ENCODE peak calls at places on chromosomes 7 and 10, in eight cellular contexts. D is mammary epithelial cell, K is transverse colon, R is spleen, U is pancreas, M is tibial artery, S is right lobe of liver, Z is esophagus squamous epithelium. C is an unnamed sample.

GRCh38 chr10:49748006-49748405 is 14.1 kb downstream of the OGDHL start:
- DNase-seq in D (no peak), K (no peak), R (peak; percentile 54), U (no peak), M (no peak), S (no peak), Z (no peak), C (no peak)

GRCh38 chr7:14767716-14768425 is 134.7 kb downstream of the DGKB start:
- DNase-seq in D (no peak), K (no peak), R (no peak), U (no peak), M (no peak), S (no peak), Z (no peak), C (no peak)

GRCh38 chr7:82362129-82362528 is 81.4 kb downstream of the CACNA2D1 start:
- DNase-seq in D (peak; percentile 38), K (no peak), R (no peak), U (no peak), M (no peak), S (no peak), Z (no peak), C (no peak)

GRCh38 chr10:8721641-8722040 is 667.2 kb downstream of the GATA3 start:
- DNase-seq in D (peak; percentile 27), K (no peak), R (no peak), U (no peak), M (no peak), S (no peak), Z (no peak), C (no peak)

GRCh38 chr7:140391634-140392033 is 6.7 kb downstream of the SLC37A3 start:
- DNase-seq in D (no peak), K (no peak), R (no peak), U (no peak), M (no peak), S (no peak), Z (no peak), C (no peak)

GRCh38 chr7:136528329-136528728 is 340.1 kb upstream of the CHRM2 start:
- DNase-seq in D (peak; percentile 26), K (no peak), R (no peak), U (no peak), M (no peak), S (no peak), Z (no peak), C (no peak)

GRCh38 chr7:143259765-143260164 is 3.5 kb upstream of the GSTK1 start:
- DNase-seq in D (peak; percentile 73), K (no peak), R (no peak), U (no peak), M (no peak), S (no peak), Z (no peak), C (no peak)

GRCh38 chr10:109205929-109206585 is 717.3 kb downstream of the XPNPEP1 start:
- DNase-seq in D (peak; percentile 81), K (no peak), R (no peak), U (no peak), M (no peak), S (no peak), Z (no peak), C (no peak)

GRCh38 chr10:119423510-119423874 is 119.0 kb downstream of the RGS10 start:
- DNase-seq in D (no peak), K (no peak), R (no peak), U (no peak), M (no peak), S (peak; percentile 8), Z (no peak), C (no peak)

GRCh38 chr10:73866621-73867020 is 7.7 kb downstream of the CAMK2G start:
- DNase-seq in D (no peak), K (no peak), R (no peak), U (no peak), M (no peak), S (no peak), Z (no peak), C (peak; percentile 86)

GRCh38 chr10:73865459-73866442 is 8.6 kb downstream of the CAMK2G start:
- DNase-seq in D (no peak), K (peak; percentile 61), R (peak; percentile 94), U (no peak), M (no peak), S (peak; percentile 59), Z (peak; percentile 44), C (no peak)

GRCh38 chr10:73868655-73869195 is 5.6 kb downstream of the CAMK2G start:
- DNase-seq in D (no peak), K (no peak), R (no peak), U (no peak), M (no peak), S (no peak), Z (no peak), C (peak; percentile 34)

GRCh38 chr10:73867871-73868631 is 6.3 kb downstream of the CAMK2G start:
- DNase-seq in D (no peak), K (no peak), R (no peak), U (no peak), M (no peak), S (no peak), Z (no peak), C (no peak)

DNA sequence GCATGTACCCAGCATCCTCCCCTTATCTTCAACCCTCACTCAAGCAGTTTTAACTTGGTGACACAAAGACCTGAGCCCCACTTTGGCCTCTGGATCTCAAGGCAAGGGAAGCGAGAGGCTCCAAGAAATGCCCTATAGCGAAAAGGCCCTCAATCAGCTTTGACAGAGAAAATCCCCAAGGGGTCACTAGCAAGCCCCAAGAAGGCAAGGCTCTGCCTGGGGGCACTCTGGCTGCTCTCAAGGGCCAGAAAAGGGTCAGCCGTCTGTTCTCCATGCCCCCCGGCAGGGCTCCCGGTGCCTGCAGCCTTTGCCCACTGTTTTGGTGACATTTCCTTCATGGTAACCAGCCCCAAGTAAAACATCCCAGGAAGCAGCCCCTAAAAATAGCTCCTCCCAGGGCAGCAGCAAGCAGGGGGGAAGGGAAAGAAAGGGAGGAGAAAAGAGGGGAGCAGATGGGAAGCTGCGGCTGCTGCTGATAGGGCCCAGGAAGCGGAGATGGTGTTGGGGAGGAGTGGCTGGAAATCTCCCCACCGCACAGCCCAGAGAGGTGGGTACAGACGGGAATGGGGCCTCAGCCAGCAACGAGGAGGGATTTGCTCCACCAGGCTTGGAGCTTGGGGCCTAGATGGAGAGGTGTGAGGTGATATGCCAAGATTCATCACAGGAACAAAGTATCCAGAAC is 7.1 kb downstream of the CAMK2G start:
- DNase-seq in D (no peak), K (no peak), R (no peak), U (no peak), M (peak; percentile 85), S (no peak), Z (no peak), C (peak; percentile 70)
- TF ChIP-seq CTCF in D (no peak), K (no peak), R (no peak), U (no peak), M (no peak), S (no peak), Z (no peak), C (peak; percentile 24)

DNA sequence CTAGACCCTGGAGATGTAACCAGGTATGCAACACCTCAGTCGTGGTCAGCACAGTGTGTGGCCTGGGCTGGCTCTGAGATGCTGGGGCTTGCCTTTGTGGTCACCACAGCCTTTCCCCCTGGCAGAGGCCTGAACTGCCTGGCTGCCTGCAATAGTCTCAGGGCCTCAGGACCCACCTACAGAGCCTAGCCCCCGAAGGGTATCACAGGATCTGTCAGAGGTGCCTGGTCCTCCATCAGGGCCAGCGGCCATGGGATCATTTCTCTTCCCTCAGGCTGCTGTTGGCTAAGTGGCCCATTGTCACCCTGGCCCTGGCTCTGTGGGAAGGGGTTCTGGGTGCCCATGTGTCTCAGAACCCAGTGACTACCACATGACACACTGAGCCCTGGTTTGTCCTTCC is 141.6 kb downstream of the CYP26A1 start:
- DNase-seq in D (no peak), K (no peak), R (no peak), U (no peak), M (no peak), S (no peak), Z (no peak), C (no peak)
- H3K4me3 ChIP-seq in D (no peak overlapping the region), K (no peak overlapping the region), R (no peak overlapping the region), U (no peak overlapping the region), M (no peak overlapping the region), S (no peak overlapping the region), Z (no peak overlapping the region), C (no peak overlapping the region)

DNA sequence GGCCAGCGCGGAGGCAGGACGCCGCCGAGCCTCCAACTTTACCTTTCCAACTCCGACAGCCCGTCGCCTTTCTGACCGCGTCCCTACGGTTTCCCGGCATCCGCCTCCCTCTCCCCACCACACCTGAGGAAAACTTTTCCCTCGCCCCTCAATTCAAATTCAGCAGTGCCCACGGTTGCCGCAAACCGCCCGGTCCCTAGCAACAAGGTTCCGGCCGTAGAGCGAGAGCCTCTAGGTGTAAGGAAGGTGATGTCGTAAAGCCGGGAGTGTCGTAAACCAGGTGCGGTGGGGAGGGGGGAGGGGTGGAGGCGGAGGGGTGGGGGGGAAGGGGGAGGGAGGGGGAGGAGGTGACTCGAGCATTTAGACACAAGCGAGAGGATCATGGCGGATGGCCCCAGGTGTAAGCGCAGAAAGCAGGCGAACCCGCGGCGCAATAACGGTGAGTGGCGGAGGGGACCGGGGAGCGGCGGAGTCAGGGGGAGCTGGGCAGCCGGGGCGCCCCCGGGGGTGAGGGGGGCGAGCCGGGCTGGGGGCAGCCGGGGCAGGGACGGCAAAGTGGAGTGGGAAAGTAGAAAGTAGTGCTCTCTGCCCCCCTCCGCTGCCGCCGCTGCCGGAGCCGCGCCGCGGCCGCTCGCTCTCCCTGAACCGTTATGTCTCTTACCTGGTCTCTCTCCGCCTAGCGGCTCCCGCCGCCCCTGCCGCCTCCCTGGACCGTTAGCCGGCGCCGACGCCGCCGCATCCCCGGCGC is at the start of gene ZEB1:
- DNase-seq in D (peak; percentile 86), K (peak; percentile 90), R (peak; percentile 96), U (peak; percentile 86), M (peak; percentile 94), S (peak; percentile 90), Z (peak; percentile 78), C (peak; percentile 84)
- H3K27ac ChIP-seq in D (peak within 1 kb of the TSS; percentile 72), K (peak within 1 kb of the TSS; percentile 97), R (peak within 1 kb of the TSS; percentile 98), U (peak within 1 kb of the TSS; percentile 69), M (peak within 1 kb of the TSS; percentile 98), S (peak within 1 kb of the TSS; percentile 93), Z (peak within 1 kb of the TSS; percentile 97), C (peak within 1 kb of the TSS; percentile 86)

GRCh38 chr10:121710207-121710606 is 112.0 kb upstream of the FGFR2 start:
- DNase-seq in D (no peak), K (no peak), R (no peak), U (no peak), M (no peak), S (no peak), Z (no peak), C (no peak)

GRCh38 chr10:121710971-121711370 is 112.7 kb upstream of the FGFR2 start:
- DNase-seq in D (no peak), K (no peak), R (no peak), U (no peak), M (no peak), S (no peak), Z (no peak), C (no peak)

GRCh38 chr10:121715076-121715475 is 116.8 kb upstream of the FGFR2 start:
- DNase-seq in D (peak; percentile 15), K (no peak), R (no peak), U (no peak), M (no peak), S (no peak), Z (no peak), C (no peak)

GRCh38 chr10:121708921-121709625 is 110.8 kb upstream of the FGFR2 start:
- DNase-seq in D (no peak), K (no peak), R (no peak), U (no peak), M (no peak), S (no peak), Z (no peak), C (peak; percentile 16)

DNA sequence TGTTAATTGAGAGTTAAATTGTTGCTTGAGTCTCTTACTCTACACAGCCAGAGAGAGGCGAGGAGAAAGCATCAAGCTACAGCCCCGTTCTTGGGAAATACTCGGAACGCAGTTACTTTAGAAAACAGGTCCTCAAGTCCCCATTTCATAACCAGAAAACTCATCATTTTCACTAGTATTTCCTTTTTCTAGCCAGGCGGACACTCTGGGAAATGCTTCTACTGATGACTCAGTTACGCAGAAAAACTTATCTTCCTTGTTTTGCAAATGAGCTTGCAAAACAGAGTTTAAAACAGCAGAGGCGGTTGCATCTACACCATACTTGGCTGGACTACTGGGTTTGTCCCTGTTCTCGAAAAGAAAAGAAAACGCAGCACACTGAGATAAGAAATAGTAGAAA is 111.4 kb upstream of the FGFR2 start:
- DNase-seq in D (no peak), K (no peak), R (no peak), U (no peak), M (no peak), S (no peak), Z (no peak), C (no peak)
- TF ChIP-seq CTCF in D (no peak), K (no peak), R (no peak), U (no peak), M (peak; percentile 11), S (no peak), Z (no peak), C (no peak)